ENCODE peak calls at places on chromosomes 3 and 15, in four cellular contexts. One of them, this sample, is unnamed.

GRCh38 chr3:106086636-106087035 is 217.8 kb upstream of the CBLB start:
- DNase-seq in adrenal gland: no peak
- DNase-seq in GM13976: no peak
- DNase-seq in thoracic aorta: no peak
- DNase-seq in this sample: no peak

GRCh38 chr15:45157974-45158373 is 28.2 kb downstream of the DUOX1 start:
- DNase-seq in thoracic aorta: no peak
- DNase-seq in adrenal gland: no peak
- DNase-seq in GM13976: no peak
- DNase-seq in this sample: no peak

GRCh38 chr15:62889734-62890505 is 152.6 kb upstream of the TPM1 start:
- DNase-seq in GM13976: no peak
- DNase-seq in thoracic aorta: no peak
- DNase-seq in adrenal gland: no peak
- DNase-seq in this sample: no peak

GRCh38 chr3:150038830-150039229 is 68.1 kb upstream of the PFN2 start:
- DNase-seq in GM13976: no peak
- DNase-seq in thoracic aorta: no peak
- DNase-seq in adrenal gland: no peak
- DNase-seq in this sample: no peak

GRCh38 chr3:124701687-124702086 is 28.6 kb upstream of the UMPS start:
- DNase-seq in adrenal gland: no peak
- DNase-seq in GM13976: no peak
- DNase-seq in thoracic aorta: no peak
- DNase-seq in this sample: no peak

GRCh38 chr15:35439291-35439690 is 106.7 kb downstream of the DPH6 start:
- DNase-seq in GM13976: no peak
- DNase-seq in adrenal gland: no peak
- DNase-seq in thoracic aorta: no peak
- DNase-seq in this sample: no peak

GRCh38 chr15:62799919-62800318 is 242.6 kb upstream of the TPM1 start:
- DNase-seq in adrenal gland: no peak
- DNase-seq in GM13976: no peak
- DNase-seq in thoracic aorta: no peak
- DNase-seq in this sample: no peak

GRCh38 chr15:90483640-90484039 is 46.1 kb upstream of the CRTC3 start:
- DNase-seq in GM13976: no peak
- DNase-seq in thoracic aorta: no peak
- DNase-seq in adrenal gland: no peak
- DNase-seq in this sample: no peak

GRCh38 chr3:38021196-38021595 is 8.2 kb downstream of the PLCD1 start:
- DNase-seq in thoracic aorta: no peak
- DNase-seq in GM13976: no peak
- DNase-seq in adrenal gland: no peak
- DNase-seq in this sample: no peak

GRCh38 chr15:35168464-35168863 is 83.4 kb upstream of the NANOGP8 start:
- DNase-seq in GM13976: no peak
- DNase-seq in thoracic aorta: no peak
- DNase-seq in adrenal gland: no peak
- DNase-seq in this sample: no peak

GRCh38 chr3:181711325-181712135 is at the start of gene SOX2:
- DNase-seq in adrenal gland: no peak
- DNase-seq in thoracic aorta: no peak
- DNase-seq in GM13976: peak; percentile 70
- DNase-seq in this sample: no peak

GRCh38 chr3:69012836-69013255 is 638 bp downstream of the EOGT start:
- DNase-seq in thoracic aorta: no peak
- DNase-seq in GM13976: peak; percentile 79
- DNase-seq in adrenal gland: peak; percentile 80
- DNase-seq in this sample: no peak
- TF ChIP-seq CTCF in thoracic aorta: no peak
- TF ChIP-seq CTCF in GM13976: no peak
- TF ChIP-seq CTCF in adrenal gland: no peak
- TF ChIP-seq CTCF in this sample: no peak

GRCh38 chr3:190222360-190222759 is 99.9 kb downstream of the CLDN1 start:
- DNase-seq in adrenal gland: no peak
- DNase-seq in thoracic aorta: no peak
- DNase-seq in GM13976: no peak
- DNase-seq in this sample: no peak

GRCh38 chr3:190224466-190225185 is 97.6 kb downstream of the CLDN1 start:
- DNase-seq in adrenal gland: no peak
- DNase-seq in GM13976: no peak
- DNase-seq in thoracic aorta: no peak
- DNase-seq in this sample: no peak

GRCh38 chr3:190222916-190223315 is 99.3 kb downstream of the CLDN1 start:
- DNase-seq in adrenal gland: no peak
- DNase-seq in GM13976: no peak
- DNase-seq in thoracic aorta: no peak
- DNase-seq in this sample: no peak

GRCh38 chr3:190227064-190227463 is 95.2 kb downstream of the CLDN1 start:
- DNase-seq in GM13976: no peak
- DNase-seq in thoracic aorta: no peak
- DNase-seq in adrenal gland: no peak
- DNase-seq in this sample: no peak

GRCh38 chr3:190225186-190225692 is 97.0 kb downstream of the CLDN1 start:
- DNase-seq in GM13976: no peak
- DNase-seq in thoracic aorta: no peak
- DNase-seq in adrenal gland: no peak
- DNase-seq in this sample: no peak
- TF ChIP-seq CTCF in GM13976: peak; percentile 15
- TF ChIP-seq CTCF in thoracic aorta: peak; percentile 22
- TF ChIP-seq CTCF in adrenal gland: peak; percentile 34
- TF ChIP-seq CTCF in this sample: peak; percentile 60

GRCh38 chr15:74370471-74370870 is 3.0 kb upstream of the CYP11A1 start:
- DNase-seq in GM13976: no peak
- DNase-seq in adrenal gland: no peak
- DNase-seq in thoracic aorta: no peak
- DNase-seq in this sample: no peak
- TF ChIP-seq CTCF in GM13976: no peak
- TF ChIP-seq CTCF in adrenal gland: no peak
- TF ChIP-seq CTCF in thoracic aorta: no peak
- TF ChIP-seq CTCF in this sample: no peak

GRCh38 chr15:87939838-87940457 is 316.6 kb downstream of the NTRK3 start:
- DNase-seq in adrenal gland: no peak
- DNase-seq in thoracic aorta: no peak
- DNase-seq in GM13976: no peak
- DNase-seq in this sample: no peak
- TF ChIP-seq CTCF in adrenal gland: no peak
- TF ChIP-seq CTCF in thoracic aorta: no peak
- TF ChIP-seq CTCF in GM13976: no peak
- TF ChIP-seq CTCF in this sample: no peak

DNA sequence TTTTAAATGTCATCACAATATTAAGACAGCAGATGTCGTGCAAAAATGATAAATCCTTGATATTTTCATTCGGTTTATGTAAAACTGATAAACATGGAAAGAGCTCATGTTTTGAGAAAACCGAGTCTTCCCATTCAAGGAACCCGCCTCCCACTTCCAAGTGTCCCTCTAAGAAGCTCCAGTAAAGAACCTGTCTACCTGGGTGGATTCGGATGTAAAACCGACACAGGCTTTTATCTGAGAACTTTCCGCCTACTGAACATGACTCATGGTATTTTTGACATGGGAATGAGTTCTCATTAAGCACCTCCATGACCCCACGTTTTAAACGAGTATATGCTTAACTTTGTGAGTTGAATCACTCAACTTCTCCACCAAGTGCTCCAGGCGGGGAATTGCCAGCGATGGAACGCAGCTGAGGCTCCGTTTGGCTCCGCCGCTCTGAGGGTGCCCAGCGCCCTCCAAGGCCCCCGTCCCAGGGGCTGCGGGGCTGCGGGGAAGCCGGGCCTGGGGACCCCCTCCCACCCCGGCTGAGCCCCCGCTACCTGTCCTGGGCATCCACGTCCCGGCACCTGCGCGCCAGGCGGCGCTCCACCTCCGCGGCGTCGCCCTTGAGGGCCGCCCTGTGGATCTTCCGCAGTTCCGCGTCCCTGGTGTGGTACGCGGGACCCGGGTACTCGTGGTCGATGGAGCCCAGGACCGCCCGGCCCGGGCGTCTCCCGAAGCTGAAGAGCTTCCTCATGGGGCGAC is 119.9 kb downstream of the LMLN start:
- DNase-seq in thoracic aorta: no peak
- DNase-seq in adrenal gland: no peak
- DNase-seq in GM13976: peak; percentile 18
- DNase-seq in this sample: no peak
- TF ChIP-seq CTCF in thoracic aorta: no peak
- TF ChIP-seq CTCF in adrenal gland: no peak
- TF ChIP-seq CTCF in GM13976: no peak
- TF ChIP-seq CTCF in this sample: no peak

DNA sequence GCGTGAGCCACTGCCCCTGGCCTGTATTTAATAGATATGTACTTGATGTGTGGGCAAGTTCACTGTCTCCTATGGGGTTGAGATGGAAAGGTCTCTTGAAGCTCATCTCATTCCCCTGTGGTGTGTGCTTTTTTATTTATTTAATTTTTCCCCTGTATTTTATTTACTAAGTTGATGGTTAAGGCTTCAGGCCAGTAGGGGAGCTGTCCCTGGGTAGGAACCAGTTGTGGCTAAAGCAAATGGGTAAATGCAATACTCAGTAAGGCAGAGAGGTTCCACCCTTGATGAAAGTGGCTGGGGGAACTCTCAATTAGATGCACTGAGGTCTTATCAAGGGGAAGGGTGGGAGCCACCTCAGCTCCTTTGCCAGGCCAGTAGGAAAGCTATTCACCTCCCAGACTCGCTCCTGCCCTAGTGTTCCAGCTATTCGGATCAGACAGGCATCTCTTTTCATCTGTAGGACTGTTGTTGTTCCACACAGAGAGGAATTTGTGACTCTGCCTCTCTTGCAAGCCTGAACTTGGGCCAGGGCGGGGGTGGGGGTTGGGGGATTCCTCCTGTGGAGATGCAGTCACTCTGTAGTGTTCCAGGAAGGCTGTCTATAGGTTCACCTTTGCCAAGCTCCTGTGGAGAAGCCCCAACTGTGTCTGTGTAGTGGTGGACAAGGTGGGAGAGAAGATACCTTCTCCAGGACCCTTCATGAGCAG is 26.1 kb downstream of the PCCB start:
- DNase-seq in adrenal gland: no peak
- DNase-seq in GM13976: no peak
- DNase-seq in thoracic aorta: no peak
- DNase-seq in this sample: no peak
- TF ChIP-seq CTCF in adrenal gland: no peak
- TF ChIP-seq CTCF in GM13976: no peak
- TF ChIP-seq CTCF in thoracic aorta: no peak
- TF ChIP-seq CTCF in this sample: no peak

GRCh38 chr3:14411988-14412387 is 9.6 kb downstream of the SLC6A6 start:
- DNase-seq in thoracic aorta: no peak
- DNase-seq in GM13976: no peak
- DNase-seq in adrenal gland: no peak
- DNase-seq in this sample: no peak
- TF ChIP-seq CTCF in thoracic aorta: no peak
- TF ChIP-seq CTCF in GM13976: no peak
- TF ChIP-seq CTCF in adrenal gland: no peak
- TF ChIP-seq CTCF in this sample: no peak

DNA sequence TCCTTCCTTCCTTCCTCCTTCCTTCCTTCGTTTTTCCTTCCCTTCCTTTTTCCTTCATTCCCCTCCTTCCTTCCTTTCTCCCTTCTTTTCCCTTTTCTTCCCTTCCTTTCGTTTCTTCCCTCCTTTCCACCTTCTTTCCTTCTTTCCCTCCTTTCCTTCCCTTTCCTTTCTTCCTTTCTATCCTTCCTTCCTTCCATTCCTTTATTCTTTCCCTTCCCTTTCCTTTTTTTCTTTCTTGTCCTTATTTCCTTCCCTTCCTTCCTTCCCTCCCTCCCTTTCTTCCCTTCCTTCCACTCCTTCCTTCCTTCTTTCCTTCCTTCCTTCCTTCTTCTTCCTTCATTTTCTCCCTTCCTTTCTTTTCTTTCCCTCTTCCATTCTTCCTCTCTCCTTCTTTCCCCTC is 394.6 kb downstream of the GABRB3 start:
- DNase-seq in thoracic aorta: no peak
- DNase-seq in GM13976: no peak
- DNase-seq in adrenal gland: no peak
- DNase-seq in this sample: no peak
- TF ChIP-seq CTCF in thoracic aorta: no peak
- TF ChIP-seq CTCF in GM13976: no peak
- TF ChIP-seq CTCF in adrenal gland: no peak
- TF ChIP-seq CTCF in this sample: no peak

GRCh38 chr3:43838009-43838758 is 147.4 kb downstream of the ABHD5 start:
- DNase-seq in adrenal gland: no peak
- DNase-seq in GM13976: no peak
- DNase-seq in thoracic aorta: no peak
- DNase-seq in this sample: no peak

GRCh38 chr3:43838877-43839276 is 148.1 kb downstream of the ABHD5 start:
- DNase-seq in thoracic aorta: no peak
- DNase-seq in adrenal gland: no peak
- DNase-seq in GM13976: no peak
- DNase-seq in this sample: no peak
- TF ChIP-seq CTCF in thoracic aorta: no peak
- TF ChIP-seq CTCF in adrenal gland: no peak
- TF ChIP-seq CTCF in GM13976: no peak
- TF ChIP-seq CTCF in this sample: no peak

DNA sequence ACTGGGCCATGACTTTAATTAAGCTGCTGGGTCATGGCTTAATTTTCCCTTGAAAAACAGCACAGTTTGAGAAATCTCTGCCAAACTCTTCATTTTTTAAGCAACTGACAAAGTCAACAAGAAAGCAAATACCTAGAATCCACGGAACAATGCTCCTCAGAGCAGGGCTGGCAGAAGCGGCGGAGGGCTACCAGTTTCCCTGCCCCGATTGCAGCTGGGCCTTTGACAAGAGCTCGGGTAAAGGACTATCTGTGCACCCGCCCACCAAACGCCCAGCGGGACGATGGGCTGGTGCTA is 1.2 kb downstream of the GOLIM4 start:
- DNase-seq in thoracic aorta: peak; percentile 3
- DNase-seq in GM13976: no peak
- DNase-seq in adrenal gland: no peak
- DNase-seq in this sample: no peak
- TF ChIP-seq CTCF in thoracic aorta: no peak
- TF ChIP-seq CTCF in GM13976: no peak
- TF ChIP-seq CTCF in adrenal gland: no peak
- TF ChIP-seq CTCF in this sample: no peak

This sample was measured in esophagus squamous epithelium.